ENCODE peak calls at places on chromosomes 13 and 19, in nine cellular contexts. E, I, T, Z, L, H, V, X and R are unnamed samples.

GRCh38 chr13:95264225-95264624 is 37.0 kb downstream of the ABCC4 start:
- DNase-seq in E (no peak), Z (no peak), V (no peak), L (no peak), H (no peak), T (no peak), I (no peak), X (no peak), R (no peak)

GRCh38 chr13:113991676-113992179 is 17.9 kb upstream of the C13orf46 start:
- DNase-seq in I (no peak), L (no peak), E (no peak), H (no peak), X (no peak), T (no peak), V (no peak), Z (no peak), R (no peak)

GRCh38 chr13:108993346-108993745 is 363.9 kb downstream of the MYO16 start:
- DNase-seq in X (peak; percentile 15), I (no peak), Z (no peak), E (no peak), T (no peak), V (peak; percentile 5), L (no peak), H (no peak), R (no peak)

GRCh38 chr19:55528030-55528801 is 8.7 kb downstream of the SBK2 start:
- DNase-seq in I (peak; percentile 19), X (no peak), T (no peak), E (no peak), H (no peak), Z (no peak), V (no peak), L (no peak), R (peak; percentile 94)

GRCh38 chr19:4866595-4867424 is 657 bp downstream of the PLIN3 start:
- DNase-seq in T (peak; percentile 22), Z (peak; percentile 7), E (peak; percentile 35), V (no peak), I (peak; percentile 39), L (no peak), H (peak; percentile 38), X (peak; percentile 52), R (no peak)

GRCh38 chr19:23817519-23817918 is 58.8 kb upstream of the ZNF681 start:
- DNase-seq in Z (no peak), H (peak; percentile 8), V (peak; percentile 17), E (no peak), L (peak; percentile 6), T (no peak), I (no peak), X (no peak), R (no peak)

GRCh38 chr13:44543424-44543823 is 32.7 kb downstream of the TSC22D1 start:
- DNase-seq in Z (no peak), V (no peak), E (no peak), H (no peak), L (no peak), I (no peak), X (no peak), T (no peak), R (no peak)

GRCh38 chr13:21426238-21426637 is 32.9 kb downstream of the ZDHHC20 start:
- DNase-seq in H (peak; percentile 4), I (no peak), Z (no peak), T (no peak), X (no peak), V (no peak), E (no peak), L (no peak), R (no peak)

GRCh38 chr13:30276178-30276577 is 31.2 kb downstream of the KATNAL1 start:
- DNase-seq in H (no peak), X (no peak), E (no peak), L (no peak), V (no peak), T (no peak), Z (no peak), I (peak; percentile 29), R (no peak)

GRCh38 chr19:4504874-4505569 is 13.3 kb downstream of the PLIN4 start:
- DNase-seq in I (no peak), V (no peak), L (no peak), T (no peak), E (no peak), Z (no peak), H (no peak), X (no peak), R (no peak)

GRCh38 chr19:48530770-48531169 is 19.1 kb upstream of the LMTK3 start:
- DNase-seq in I (no peak), L (no peak), Z (no peak), T (no peak), E (no peak), V (no peak), X (no peak), H (no peak), R (no peak)

GRCh38 chr13:31168736-31169135 is 7.0 kb upstream of the HSPH1 start:
- DNase-seq in I (no peak), Z (no peak), T (no peak), V (no peak), E (no peak), H (no peak), X (no peak), L (no peak), R (no peak)

GRCh38 chr19:4803736-4804695 is 12.5 kb downstream of the FEM1A start:
- DNase-seq in L (peak; percentile 75), X (peak; percentile 50), I (peak; percentile 43), E (peak; percentile 47), V (peak; percentile 58), Z (peak; percentile 14), T (no peak), H (peak; percentile 32), R (peak; percentile 44)

GRCh38 chr13:98279473-98280175 is 102.6 kb upstream of the RNF113B start:
- DNase-seq in Z (no peak), E (no peak), L (no peak), H (no peak), V (no peak), I (no peak), T (no peak), X (no peak), R (no peak)